ENCODE peak calls at places on chromosome 4, in five cellular contexts. Z is activated T-cell treated with anti-CD3 and anti-CD28 coated beads for 48 hours; V is NCI-H524; F is stimulated activated naive CD8-positive, alpha-beta T cell treated with anti-CD3 and anti-CD28 coated beads, Interleukin-15, amount 100 ng/mL, for 72 hours; S is AG04450. N is an unnamed sample.

GRCh38 chr4:73776363-73776762 is 36.0 kb downstream of the CXCL8 start:
- DNase-seq in Z (no peak), V (no peak), F (no peak), S (peak), N (no peak)

GRCh38 chr4:157165935-157166334 is 54.6 kb upstream of the GRIA2 start:
- DNase-seq in Z (no peak), V (no peak), F (no peak), S (no peak), N (no peak)

GRCh38 chr4:94561249-94562024 is 109.7 kb downstream of the PDLIM5 start:
- DNase-seq in Z (no peak), V (no peak), F (no peak), S (no peak), N (no peak)

GRCh38 chr4:178329226-178329872 is 887.1 kb upstream of the AGA start:
- DNase-seq in Z (no peak), V (no peak), F (no peak), S (no peak), N (no peak)

GRCh38 chr4:10084651-10085320 is 31.8 kb downstream of the WDR1 start:
- DNase-seq in Z (no peak), V (no peak), F (no peak), S (no peak), N (no peak)

GRCh38 chr4:144799486-144799885 is 153.5 kb downstream of the HHIP start:
- DNase-seq in Z (no peak), V (no peak), F (no peak), S (no peak), N (no peak)

GRCh38 chr4:144732584-144733130 is 86.7 kb downstream of the HHIP start:
- DNase-seq in Z (no peak), V (no peak), F (no peak), S (no peak), N (no peak)

GRCh38 chr4:24559889-24560288 is 24.5 kb downstream of the DHX15 start:
- DNase-seq in Z (no peak), V (no peak), F (no peak), S (no peak), N (peak)

GRCh38 chr4:184099033-184099432 is 118.6 kb downstream of the ENPP6 start:
- DNase-seq in Z (no peak), V (no peak), F (no peak), S (no peak), N (no peak)

GRCh38 chr4:138204507-138204906 is 37.6 kb downstream of the SLC7A11 start:
- DNase-seq in Z (no peak), V (no peak), F (no peak), S (no peak), N (no peak)

GRCh38 chr4:151198748-151199147 is 78.2 kb upstream of the PRSS48 start:
- DNase-seq in Z (no peak), V (no peak), F (no peak), S (no peak), N (no peak)

GRCh38 chr4:40916880-40917279 is 167.1 kb downstream of the NSUN7 start:
- DNase-seq in Z (peak), V (peak), F (peak), S (no peak), N (peak)

GRCh38 chr4:37970702-37971101 is 10.5 kb downstream of the PTTG2 start:
- DNase-seq in Z (peak), V (no peak), F (peak), S (no peak), N (peak)

GRCh38 chr4:181939199-181939945 is 303.8 kb upstream of the TENM3 start:
- DNase-seq in Z (no peak), V (no peak), F (no peak), S (no peak), N (no peak)

GRCh38 chr4:167028976-167029375 is 205.3 kb downstream of the SPOCK3 start:
- DNase-seq in Z (no peak), V (no peak), F (no peak), S (no peak), N (no peak)

GRCh38 chr4:75429208-75429607 is 85.0 kb downstream of the RCHY1 start:
- DNase-seq in Z (no peak), V (peak), F (no peak), S (no peak), N (no peak)

GRCh38 chr4:151921811-151922210 is 161.0 kb upstream of the GATB start:
- DNase-seq in Z (no peak), V (no peak), F (no peak), S (no peak), N (no peak)